ENCODE peak calls at places on chromosomes 13 and 19, in four cellular contexts. One of them, this sample, is unnamed.

GRCh38 chr19:17020380-17020779 is 6.2 kb downstream of the CPAMD8 start:
- DNase-seq in lower leg skin: no peak
- DNase-seq in right lobe of liver: no peak
- DNase-seq in IMR-90: no peak
- DNase-seq in this sample: no peak

GRCh38 chr13:111342716-111343115 is 22.3 kb downstream of the TEX29 start:
- DNase-seq in lower leg skin: no peak
- DNase-seq in right lobe of liver: no peak
- DNase-seq in IMR-90: no peak
- DNase-seq in this sample: no peak

GRCh38 chr19:40420766-40421467 is 4.9 kb downstream of the SERTAD1 start:
- DNase-seq in lower leg skin: peak; percentile 92
- DNase-seq in right lobe of liver: peak; percentile 96
- DNase-seq in IMR-90: peak; percentile 92
- DNase-seq in this sample: peak; percentile 72

GRCh38 chr13:68369739-68370138 is 1139.6 kb upstream of the PCDH9 start:
- DNase-seq in lower leg skin: no peak
- DNase-seq in right lobe of liver: no peak
- DNase-seq in IMR-90: no peak
- DNase-seq in this sample: peak; percentile 2

GRCh38 chr13:100040196-100040595 is 48.7 kb upstream of the PCCA start:
- DNase-seq in lower leg skin: no peak
- DNase-seq in right lobe of liver: no peak
- DNase-seq in IMR-90: no peak
- DNase-seq in this sample: no peak

GRCh38 chr13:20558982-20559381 is 8.0 kb upstream of the IFT88 start:
- DNase-seq in lower leg skin: no peak
- DNase-seq in right lobe of liver: no peak
- DNase-seq in IMR-90: no peak
- DNase-seq in this sample: no peak

GRCh38 chr13:34223984-34224383 is 406.0 kb downstream of the RFC3 start:
- DNase-seq in lower leg skin: no peak
- DNase-seq in right lobe of liver: no peak
- DNase-seq in IMR-90: peak; percentile 0
- DNase-seq in this sample: no peak

GRCh38 chr13:113058129-113058987 is 47.2 kb upstream of the F7 start:
- DNase-seq in lower leg skin: no peak
- DNase-seq in right lobe of liver: no peak
- DNase-seq in IMR-90: no peak
- DNase-seq in this sample: no peak

GRCh38 chr19:9836021-9836420 is 903 bp downstream of the PIN1 start:
- DNase-seq in lower leg skin: no peak
- DNase-seq in right lobe of liver: no peak
- DNase-seq in IMR-90: peak; percentile 43
- DNase-seq in this sample: peak; percentile 15

GRCh38 chr19:38729653-38730469 is 14.4 kb downstream of the CAPN12 start:
- DNase-seq in lower leg skin: peak; percentile 34
- DNase-seq in right lobe of liver: peak; percentile 74
- DNase-seq in IMR-90: peak; percentile 44
- DNase-seq in this sample: no peak

GRCh38 chr19:43675269-43675879 is 5.4 kb upstream of the PLAUR start:
- DNase-seq in lower leg skin: peak; percentile 56
- DNase-seq in right lobe of liver: no peak
- DNase-seq in IMR-90: peak; percentile 78
- DNase-seq in this sample: no peak

GRCh38 chr13:99666146-99666805 is 165.0 kb downstream of the TM9SF2 start:
- DNase-seq in lower leg skin: no peak
- DNase-seq in right lobe of liver: no peak
- DNase-seq in IMR-90: no peak
- DNase-seq in this sample: no peak

GRCh38 chr19:12786149-12786870 is 5.0 kb upstream of the JUNB start:
- DNase-seq in lower leg skin: peak; percentile 74
- DNase-seq in right lobe of liver: peak; percentile 67
- DNase-seq in IMR-90: no peak
- DNase-seq in this sample: no peak

GRCh38 chr13:77429320-77430142 is 102.6 kb upstream of the MYCBP2 start:
- DNase-seq in lower leg skin: no peak
- DNase-seq in right lobe of liver: no peak
- DNase-seq in IMR-90: no peak
- DNase-seq in this sample: peak; percentile 77

GRCh38 chr13:44323754-44324153 is 49.9 kb upstream of the SERP2 start:
- DNase-seq in lower leg skin: no peak
- DNase-seq in right lobe of liver: no peak
- DNase-seq in IMR-90: no peak
- DNase-seq in this sample: no peak

GRCh38 chr19:46297700-46298476 is 1.0 kb downstream of the HIF3A start:
- DNase-seq in lower leg skin: peak; percentile 66
- DNase-seq in right lobe of liver: no peak
- DNase-seq in IMR-90: no peak
- DNase-seq in this sample: no peak
- H3K4me3 ChIP-seq in lower leg skin: peak overlapping the region; percentile 19
- H3K4me3 ChIP-seq in right lobe of liver: peak overlapping the region; percentile 26
- H3K4me3 ChIP-seq in IMR-90: no peak overlapping the region
- H3K4me3 ChIP-seq in this sample: no peak overlapping the region

GRCh38 chr19:1058112-1058511 is 8.9 kb upstream of the ARHGAP45 start:
- DNase-seq in lower leg skin: no peak
- DNase-seq in right lobe of liver: no peak
- DNase-seq in IMR-90: no peak
- DNase-seq in this sample: no peak

GRCh38 chr19:1055028-1055425 is 11.9 kb upstream of the ARHGAP45 start:
- DNase-seq in lower leg skin: no peak
- DNase-seq in right lobe of liver: no peak
- DNase-seq in IMR-90: no peak
- DNase-seq in this sample: no peak

GRCh38 chr19:1054102-1055027 is 12.6 kb upstream of the ARHGAP45 start:
- DNase-seq in lower leg skin: no peak
- DNase-seq in right lobe of liver: no peak
- DNase-seq in IMR-90: no peak
- DNase-seq in this sample: no peak

GRCh38 chr19:1055886-1056620 is 10.9 kb upstream of the ARHGAP45 start:
- DNase-seq in lower leg skin: no peak
- DNase-seq in right lobe of liver: no peak
- DNase-seq in IMR-90: no peak
- DNase-seq in this sample: no peak

DNA sequence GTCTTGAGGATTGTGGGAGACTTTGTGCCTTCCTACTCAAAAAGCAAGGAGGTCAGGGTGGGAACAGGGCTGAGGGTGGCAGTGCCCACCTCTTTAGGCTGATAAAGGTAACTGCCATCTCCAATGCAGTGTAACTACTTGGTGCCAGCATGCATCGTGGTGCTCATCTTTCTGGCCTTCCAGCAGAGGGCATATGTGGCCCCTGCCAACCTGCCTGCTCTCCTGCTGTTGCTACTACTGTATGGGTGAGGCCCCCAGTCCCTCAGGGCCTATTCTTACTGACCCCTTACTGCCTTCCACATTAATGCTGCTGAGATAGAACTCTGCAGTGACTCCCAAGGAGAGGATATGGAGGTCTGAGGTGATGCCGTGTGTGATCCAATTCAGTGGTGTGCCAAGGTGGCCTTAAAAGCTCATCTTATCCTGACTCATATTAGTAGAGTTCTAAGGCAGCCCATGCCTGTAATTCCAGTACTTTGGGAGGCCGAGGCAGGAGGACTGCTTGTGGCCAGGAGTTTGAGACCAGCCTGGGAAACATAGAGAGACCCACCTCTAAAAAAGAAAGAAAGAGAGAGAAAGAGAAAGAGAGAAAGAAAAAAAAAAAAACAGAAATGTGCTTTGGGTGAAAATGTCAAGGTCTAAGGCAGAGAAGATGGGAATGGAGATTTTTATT is 9.6 kb upstream of the ARHGAP45 start:
- DNase-seq in lower leg skin: no peak
- DNase-seq in right lobe of liver: peak; percentile 34
- DNase-seq in IMR-90: peak; percentile 67
- DNase-seq in this sample: peak; percentile 40
- TF ChIP-seq CTCF in lower leg skin: no peak
- TF ChIP-seq CTCF in right lobe of liver: peak; percentile 39
- TF ChIP-seq CTCF in IMR-90: no peak
- TF ChIP-seq CTCF in this sample: no peak

GRCh38 chr19:49339364-49340068 is 4.3 kb downstream of the CD37 start:
- DNase-seq in lower leg skin: peak; percentile 85
- DNase-seq in right lobe of liver: peak; percentile 86
- DNase-seq in IMR-90: peak; percentile 50
- DNase-seq in this sample: no peak

GRCh38 chr19:49342291-49342721 is 7.1 kb downstream of the CD37 start:
- DNase-seq in lower leg skin: no peak
- DNase-seq in right lobe of liver: peak; percentile 14
- DNase-seq in IMR-90: no peak
- DNase-seq in this sample: no peak

GRCh38 chr19:49338691-49339363 is 3.6 kb downstream of the CD37 start:
- DNase-seq in lower leg skin: peak; percentile 84
- DNase-seq in right lobe of liver: peak; percentile 90
- DNase-seq in IMR-90: no peak
- DNase-seq in this sample: no peak

GRCh38 chr19:49340865-49341718 is 5.9 kb downstream of the CD37 start:
- DNase-seq in lower leg skin: no peak
- DNase-seq in right lobe of liver: no peak
- DNase-seq in IMR-90: no peak
- DNase-seq in this sample: no peak

GRCh38 chr19:49340069-49340864 is 5.1 kb downstream of the CD37 start:
- DNase-seq in lower leg skin: no peak
- DNase-seq in right lobe of liver: peak; percentile 84
- DNase-seq in IMR-90: no peak
- DNase-seq in this sample: no peak
- H3K4me3 ChIP-seq in lower leg skin: no peak overlapping the region
- H3K4me3 ChIP-seq in right lobe of liver: peak overlapping the region; percentile 56
- H3K4me3 ChIP-seq in IMR-90: no peak overlapping the region
- H3K4me3 ChIP-seq in this sample: no peak overlapping the region

GRCh38 chr19:4342421-4343055 is 824 bp upstream of the MPND start:
- DNase-seq in lower leg skin: peak; percentile 99
- DNase-seq in right lobe of liver: peak; percentile 96
- DNase-seq in IMR-90: peak; percentile 100
- DNase-seq in this sample: peak; percentile 100
- TF ChIP-seq CTCF in lower leg skin: no peak
- TF ChIP-seq CTCF in right lobe of liver: no peak
- TF ChIP-seq CTCF in IMR-90: no peak
- TF ChIP-seq CTCF in this sample: no peak

DNA sequence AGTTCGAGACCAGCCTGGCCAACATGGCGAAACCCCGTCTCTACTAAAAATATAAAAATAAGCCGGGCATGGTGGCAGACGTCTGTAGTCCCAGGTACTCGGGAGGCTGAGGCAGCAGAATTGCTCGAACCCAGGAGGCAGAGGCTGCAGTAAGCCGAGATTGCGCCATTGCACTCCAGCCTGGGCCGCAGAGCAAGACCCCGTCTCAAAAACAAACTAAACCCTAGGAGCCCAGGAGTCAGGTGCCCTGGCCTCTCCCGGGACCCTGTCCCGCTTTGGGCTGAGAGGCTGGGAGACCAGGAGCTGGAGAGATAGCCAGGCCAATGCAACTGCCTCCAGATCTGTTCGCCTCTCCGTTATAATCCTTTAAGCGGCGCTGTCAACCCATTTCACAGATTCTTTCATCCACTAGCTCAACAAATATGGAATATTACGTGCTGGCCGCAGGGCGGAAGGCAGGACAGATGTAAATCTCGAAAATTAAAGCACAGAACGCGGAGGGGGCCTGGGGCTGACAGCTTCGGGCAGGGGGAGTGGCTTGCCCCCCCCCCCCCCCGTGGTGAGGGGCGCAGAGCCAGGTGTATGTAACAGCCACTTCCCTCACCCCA is 5.3 kb upstream of the MYBPC2 start:
- DNase-seq in lower leg skin: no peak
- DNase-seq in right lobe of liver: no peak
- DNase-seq in IMR-90: no peak
- DNase-seq in this sample: no peak
- H3K4me3 ChIP-seq in lower leg skin: no peak overlapping the region
- H3K4me3 ChIP-seq in right lobe of liver: no peak overlapping the region
- H3K4me3 ChIP-seq in IMR-90: no peak overlapping the region
- H3K4me3 ChIP-seq in this sample: peak overlapping the region; percentile 27

GRCh38 chr19:4722671-4723464 is 774 bp downstream of the DPP9 start:
- DNase-seq in lower leg skin: no peak
- DNase-seq in right lobe of liver: peak; percentile 49
- DNase-seq in IMR-90: peak; percentile 53
- DNase-seq in this sample: no peak

GRCh38 chr19:4724252-4724514 is 541 bp upstream of the DPP9 start:
- DNase-seq in lower leg skin: no peak
- DNase-seq in right lobe of liver: no peak
- DNase-seq in IMR-90: no peak
- DNase-seq in this sample: no peak

GRCh38 chr19:4720037-4720700 is 3.5 kb downstream of the DPP9 start:
- DNase-seq in lower leg skin: no peak
- DNase-seq in right lobe of liver: no peak
- DNase-seq in IMR-90: no peak
- DNase-seq in this sample: no peak

GRCh38 chr19:4721196-4721595 is 2.4 kb downstream of the DPP9 start:
- DNase-seq in lower leg skin: no peak
- DNase-seq in right lobe of liver: no peak
- DNase-seq in IMR-90: no peak
- DNase-seq in this sample: no peak

DNA sequence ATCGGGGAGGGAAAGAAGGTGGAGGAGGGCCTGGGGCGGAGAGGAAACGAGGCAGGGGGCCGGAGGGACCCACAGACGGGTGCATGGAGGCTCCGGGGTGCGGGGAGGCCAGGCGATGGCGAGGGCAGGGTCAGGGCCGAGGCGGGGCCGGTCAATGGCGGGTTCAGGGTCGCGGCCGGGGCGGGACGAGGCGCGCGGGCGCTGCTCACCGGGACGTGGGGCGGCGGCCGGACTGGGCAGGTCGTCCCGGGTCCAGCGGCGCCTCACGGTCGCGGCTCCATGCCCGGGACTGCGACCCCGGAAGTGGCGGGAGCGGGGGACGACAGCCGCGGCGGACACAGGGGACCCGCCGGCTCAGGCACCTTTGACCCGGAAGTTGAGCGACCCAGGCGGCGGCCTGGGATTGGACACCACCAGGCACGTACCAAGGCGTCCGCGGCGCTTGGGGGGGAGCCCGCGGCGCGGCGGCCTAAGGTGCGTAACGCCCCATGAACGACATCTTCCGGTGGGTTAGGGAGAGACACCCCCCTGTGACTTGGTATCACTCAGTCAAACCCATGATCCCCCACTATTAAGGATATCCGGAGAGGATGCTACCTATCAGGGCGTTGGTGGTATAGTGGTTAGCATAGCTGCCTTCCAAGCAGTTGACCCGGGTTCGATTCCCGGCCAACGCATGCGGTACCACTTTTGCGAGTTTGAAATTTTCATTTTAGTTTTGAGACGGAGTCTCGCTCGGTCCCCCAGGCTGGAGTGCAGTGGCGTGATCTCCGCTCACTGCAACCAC is at the start of gene DPP9:
- DNase-seq in lower leg skin: peak; percentile 98
- DNase-seq in right lobe of liver: peak; percentile 96
- DNase-seq in IMR-90: peak; percentile 98
- DNase-seq in this sample: peak; percentile 95
- TF ChIP-seq CTCF in lower leg skin: no peak
- TF ChIP-seq CTCF in right lobe of liver: peak; percentile 26
- TF ChIP-seq CTCF in IMR-90: peak; percentile 43
- TF ChIP-seq CTCF in this sample: no peak

GRCh38 chr19:18456279-18456678 is 18.3 kb upstream of the ISYNA1 start:
- DNase-seq in lower leg skin: no peak
- DNase-seq in right lobe of liver: no peak
- DNase-seq in IMR-90: no peak
- DNase-seq in this sample: no peak
- H3K4me3 ChIP-seq in lower leg skin: no peak overlapping the region
- H3K4me3 ChIP-seq in right lobe of liver: no peak overlapping the region
- H3K4me3 ChIP-seq in IMR-90: no peak overlapping the region
- H3K4me3 ChIP-seq in this sample: no peak overlapping the region